ENCODE peak calls at places on chromosomes 3 and 15, in nine cellular contexts. D is A172; M is progenitor cell of endocrine pancreas; K is NCI-H345; F is ovary; Z is stimulated activated CD4-positive, alpha-beta T cell treated with anti-CD3 and anti-CD28 coated beads, Interleukin-15, amount 100 ng/mL, for 1 hour; U is dorsolateral prefrontal cortex; R is heart right ventricle; O is MM.1S. T is an unnamed sample.

GRCh38 chr3:126216416-126216815 is 36.0 kb upstream of the ALDH1L1 start:
- DNase-seq in K (no peak), R (no peak), Z (no peak), D (peak; percentile 75), F (no peak), O (no peak), U (no peak), M (no peak), T (no peak)

GRCh38 chr3:179108091-179108490 is 36.5 kb upstream of the ZMAT3 start:
- DNase-seq in R (no peak), Z (no peak), F (no peak), M (no peak), K (no peak), D (peak; percentile 82), O (no peak), U (no peak), T (no peak)

GRCh38 chr3:183281126-183281797 is 28.2 kb downstream of the B3GNT5 start:
- DNase-seq in F (no peak), K (no peak), M (no peak), O (no peak), U (no peak), R (no peak), Z (no peak), D (peak; percentile 82), T (no peak)

GRCh38 chr3:76040946-76041345 is 255.6 kb upstream of the ZNF717 start:
- DNase-seq in F (no peak), M (no peak), U (no peak), K (no peak), O (no peak), D (no peak), R (no peak), Z (no peak), T (no peak)

GRCh38 chr15:31598620-31599019 is 272.0 kb downstream of the KLF13 start:
- DNase-seq in Z (no peak), O (no peak), D (no peak), K (peak; percentile 46), F (no peak), R (no peak), M (peak; percentile 34), U (no peak), T (no peak)

GRCh38 chr15:91490211-91490610 is 363.3 kb upstream of the SLCO3A1 start:
- DNase-seq in M (no peak), U (no peak), O (no peak), K (no peak), R (no peak), F (no peak), Z (no peak), D (no peak), T (no peak)

GRCh38 chr3:131393868-131394267 is 12.3 kb downstream of the NUDT16 start:
- DNase-seq in K (no peak), R (no peak), M (no peak), O (no peak), F (no peak), D (no peak), Z (no peak), U (no peak), T (no peak)

GRCh38 chr15:74352393-74352910 is 15.0 kb downstream of the CYP11A1 start:
- DNase-seq in U (no peak), O (no peak), F (no peak), R (no peak), Z (no peak), K (no peak), D (no peak), M (no peak), T (no peak)

GRCh38 chr15:35936284-35936683 is 390.3 kb upstream of the DPH6 start:
- DNase-seq in R (no peak), K (peak; percentile 57), U (no peak), F (no peak), O (no peak), Z (no peak), M (no peak), D (no peak), T (no peak)

GRCh38 chr15:66986951-66987350 is 78.5 kb upstream of the SMAD3 start:
- DNase-seq in M (no peak), R (no peak), K (no peak), Z (no peak), U (no peak), F (no peak), O (no peak), D (no peak), T (peak; percentile 84)

T was measured in C1 segment of cervical spinal cord.